ENCODE peak calls at places on chromosomes 16 and 17, in four cellular contexts. J is HepG2, F is A549, U is K562. S is an unnamed sample.
A peak's percentile ranks its signal among the peaks of the same experiment; 100 is the strongest.

GRCh38 chr16:49608801-49609200 is 235.2 kb downstream of the C16orf78 start:
- DNase-seq in J (peak; percentile 39), F (no peak), U (no peak), S (peak; percentile 61)

GRCh38 chr17:64418506-64419339 is 28.1 kb upstream of the PECAM1 start:
- DNase-seq in J (peak; percentile 67), F (peak; percentile 77), U (peak; percentile 65), S (peak; percentile 74)

GRCh38 chr17:81831957-81832607 is 1.0 kb downstream of the MCRIP1 start:
- DNase-seq in J (no peak), F (no peak), U (no peak), S (peak; percentile 41)

GRCh38 chr17:48632579-48633265 is 6.6 kb upstream of the HOXB9 start:
- DNase-seq in J (no peak), F (no peak), U (no peak), S (no peak)

GRCh38 chr17:42920922-42921321 is 20.3 kb downstream of the G6PC1 start:
- DNase-seq in J (peak; percentile 18), F (no peak), U (no peak), S (no peak)

GRCh38 chr16:30068750-30069574 is 3.4 kb downstream of the ALDOA start:
- DNase-seq in J (peak; percentile 54), F (no peak), U (no peak), S (no peak)

GRCh38 chr17:8685396-8685795 is 54.9 kb upstream of the MYH10 start:
- DNase-seq in J (no peak), F (no peak), U (no peak), S (no peak)

GRCh38 chr16:1261131-1261917 is 5.5 kb downstream of the TPSD1 start:
- DNase-seq in J (no peak), F (no peak), U (no peak), S (no peak)

GRCh38 chr17:57861737-57862409 is 12.0 kb upstream of the MRPS23 start:
- DNase-seq in J (peak; percentile 54), F (peak; percentile 69), U (no peak), S (no peak)

GRCh38 chr16:82059983-82060421 is 24.9 kb downstream of the HSD17B2 start:
- DNase-seq in J (peak; percentile 75), F (no peak), U (no peak), S (no peak)

GRCh38 chr16:69132424-69133252 is at the start of the genes CHTF8 and UTP4:
- DNase-seq in J (peak; percentile 79), F (peak; percentile 85), U (peak; percentile 89), S (peak; percentile 76)

GRCh38 chr16:81940781-81941560 is 70.3 kb downstream of the SDR42E1 start:
- DNase-seq in J (peak; percentile 47), F (peak; percentile 57), U (peak; percentile 48), S (peak; percentile 64)

GRCh38 chr17:36937961-36938565 is 788 bp downstream of the LHX1 start:
- DNase-seq in J (no peak), F (no peak), U (no peak), S (peak; percentile 25)

DNA sequence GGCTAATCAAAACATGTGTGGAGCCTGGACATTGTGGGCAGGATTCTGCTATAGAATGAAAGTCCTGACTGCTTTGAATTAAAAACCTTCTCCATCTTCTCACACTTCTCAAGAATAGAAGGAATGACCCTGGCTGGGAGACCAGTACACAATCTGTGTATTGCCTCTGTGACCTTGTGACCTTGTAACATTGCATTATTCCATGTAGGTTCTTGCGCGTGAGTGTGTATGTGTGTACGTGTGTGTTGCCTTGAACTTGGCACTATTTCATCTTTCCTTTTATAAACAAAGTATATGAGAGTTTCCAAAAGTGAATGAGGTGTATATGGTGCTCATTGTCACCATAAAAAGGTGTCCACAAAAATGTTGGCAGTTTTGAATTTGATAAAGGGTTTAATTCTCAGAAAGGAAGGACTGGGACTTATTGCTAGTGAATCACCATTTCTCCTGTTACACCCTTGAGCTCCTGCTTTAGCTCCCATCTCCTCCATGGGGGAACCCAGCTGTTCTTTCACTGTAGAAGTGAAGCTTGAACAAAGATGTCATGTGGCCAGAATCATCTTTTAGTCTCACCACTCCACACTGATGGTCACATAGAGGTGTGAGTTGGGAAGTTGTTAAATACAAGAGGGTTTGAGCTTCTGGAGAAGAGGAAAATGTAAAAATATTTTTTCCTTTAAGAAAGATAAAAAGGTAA is 244.9 kb downstream of the FTO start:
- DNase-seq in J (no peak), F (no peak), U (no peak), S (no peak)
- TF ChIP-seq MAZ in J (no peak), F (no peak), U (no peak), S (no peak)

DNA sequence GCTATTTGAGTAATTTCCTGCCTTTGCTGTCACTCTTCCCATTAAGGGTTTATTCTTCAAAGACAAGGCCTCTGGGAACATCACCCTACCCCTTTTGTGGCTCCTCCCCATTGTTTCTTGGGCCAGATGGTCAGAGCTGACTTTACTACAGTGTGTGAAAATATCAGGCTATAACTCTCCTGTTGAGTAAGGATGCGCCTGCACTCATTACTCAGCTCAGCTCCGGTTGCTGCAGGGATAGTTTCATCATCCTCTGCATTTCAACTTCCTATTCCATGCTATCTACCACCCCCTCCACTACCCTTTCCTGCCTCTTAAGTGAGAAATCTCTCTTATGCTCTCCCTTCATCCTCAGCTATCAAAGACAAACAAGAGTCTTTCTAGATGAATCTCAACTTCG is 48.6 kb downstream of the TMEM100 start:
- DNase-seq in J (no peak), F (no peak), U (no peak), S (no peak)
- TF ChIP-seq MAZ in J (no peak), F (no peak), U (no peak), S (no peak)

GRCh38 chr16:83789642-83790401 is 18.0 kb upstream of the HSBP1 start:
- DNase-seq in J (no peak), F (no peak), U (no peak), S (no peak)
- TF ChIP-seq MAZ in J (no peak), F (no peak), U (no peak), S (no peak)

DNA sequence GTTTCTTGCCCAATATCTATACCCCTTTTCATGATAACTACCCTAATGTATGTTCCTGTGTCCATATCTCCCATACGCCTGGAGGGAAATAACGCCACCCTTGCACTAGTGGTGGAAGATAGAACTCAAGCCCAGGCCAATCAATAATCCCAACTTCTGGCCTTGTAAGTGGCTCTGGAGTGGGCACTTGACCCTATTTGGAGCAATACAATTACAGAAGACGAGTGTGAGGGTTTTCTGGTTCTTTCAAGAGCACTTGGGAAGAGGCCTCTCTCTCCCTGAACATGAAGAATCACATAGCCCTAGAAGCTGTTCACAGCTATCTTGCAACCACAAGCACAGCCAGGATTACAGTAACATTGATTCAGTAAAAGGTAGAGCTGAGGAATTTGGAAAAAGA is 217.9 kb downstream of the RAB11FIP4 start:
- DNase-seq in J (no peak), F (no peak), U (no peak), S (no peak)
- TF ChIP-seq MAZ in J (no peak), F (no peak), U (no peak), S (no peak)

DNA sequence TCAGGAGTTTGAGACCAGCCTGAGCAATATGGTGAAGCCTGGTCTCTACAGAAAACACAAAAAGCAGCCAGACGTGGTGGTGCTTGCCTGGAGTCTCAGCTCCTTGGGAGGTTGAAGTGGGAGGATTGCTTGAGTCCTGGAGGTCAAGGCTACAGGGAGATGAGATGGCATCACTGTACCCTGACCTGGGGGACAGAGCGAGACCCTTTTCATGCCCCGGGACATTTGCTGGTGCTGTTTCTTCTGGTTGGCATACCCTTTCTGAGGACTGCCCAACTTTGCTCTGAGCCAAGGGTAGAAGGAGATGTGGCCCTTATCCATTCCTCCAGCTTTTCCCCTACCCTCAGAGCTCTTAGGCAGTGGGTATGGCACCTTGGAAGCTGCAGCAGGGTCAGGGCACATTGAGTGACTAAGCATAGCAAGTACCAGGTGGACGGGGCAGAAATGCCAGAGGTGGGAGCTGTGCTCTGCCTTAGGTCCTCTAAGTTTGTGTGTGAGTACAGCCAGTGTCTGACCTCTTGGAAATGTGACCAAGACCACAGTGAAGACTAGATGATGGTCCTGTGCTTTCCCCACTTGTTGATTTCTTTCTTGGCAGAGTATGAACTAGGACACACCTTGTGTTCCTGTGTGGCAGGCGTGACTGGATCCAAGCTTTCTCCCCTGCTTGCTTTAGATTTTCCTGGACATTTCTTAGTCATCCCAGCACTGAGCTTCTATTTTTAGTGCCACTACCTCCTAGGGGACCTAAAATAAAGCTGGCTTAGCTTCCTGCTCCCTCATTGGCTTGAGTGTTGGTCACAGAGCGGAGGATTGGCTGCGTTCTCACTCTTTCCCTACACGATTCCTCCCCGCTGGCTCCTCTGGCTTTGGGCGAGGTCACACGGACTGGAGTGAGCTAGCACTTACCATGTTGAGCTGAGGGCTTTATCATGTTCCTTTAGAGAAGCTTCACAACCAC is 9.9 kb upstream of the EDC4 start:
- DNase-seq in J (no peak), F (no peak), U (no peak), S (peak; percentile 45)
- TF ChIP-seq MAZ in J (no peak), F (no peak), U (no peak), S (no peak)

GRCh38 chr17:7019839-7020519 is 2.9 kb upstream of the BCL6B start:
- DNase-seq in J (no peak), F (peak; percentile 94), U (peak; percentile 41), S (peak; percentile 23)

GRCh38 chr17:7023576-7024401 is 939 bp downstream of the BCL6B start:
- DNase-seq in J (no peak), F (peak; percentile 99), U (peak; percentile 95), S (peak; percentile 70)

GRCh38 chr17:7022791-7023571 is at the start of gene BCL6B:
- DNase-seq in J (no peak), F (no peak), U (no peak), S (no peak)

GRCh38 chr17:7020894-7021664 is 1.8 kb upstream of the BCL6B start:
- DNase-seq in J (no peak), F (no peak), U (no peak), S (no peak)

DNA sequence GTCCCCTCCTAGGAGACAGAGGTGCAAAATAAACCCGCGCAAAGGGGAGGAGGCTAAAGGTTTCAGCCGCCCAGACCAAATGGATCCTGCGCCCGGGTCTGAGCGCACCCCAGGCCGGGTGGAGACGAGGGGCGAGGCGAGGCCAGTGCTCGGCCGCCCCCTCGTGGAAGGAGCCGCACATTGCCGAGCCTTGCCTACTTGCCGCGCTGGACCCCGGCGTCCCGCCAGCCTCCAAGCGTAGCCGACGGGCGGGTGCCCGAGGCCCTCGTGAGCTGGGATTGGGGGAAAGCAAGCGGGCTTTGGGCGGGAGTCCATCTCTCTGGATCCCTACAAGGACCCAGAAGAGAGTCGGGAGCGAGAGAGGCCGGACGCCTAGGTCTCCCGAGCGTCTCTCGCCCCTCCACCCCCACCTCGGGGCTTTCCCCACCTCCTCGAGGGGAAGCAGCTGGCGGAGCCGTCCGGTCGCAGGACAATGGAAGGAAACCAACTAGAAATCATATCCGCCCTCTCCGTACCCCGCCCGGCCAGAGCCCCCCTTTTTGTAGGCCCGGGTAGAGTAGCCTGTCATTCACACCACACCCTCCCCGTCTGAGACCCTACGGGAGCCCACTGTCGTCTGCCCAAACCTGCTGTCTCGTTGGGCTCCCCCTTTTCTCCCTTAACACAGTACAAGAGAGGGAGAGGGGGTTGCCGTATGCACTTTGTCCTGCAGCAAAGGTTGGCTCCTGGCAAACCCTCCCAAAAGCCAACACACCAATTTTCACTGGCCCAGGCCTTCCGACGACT is 664 bp upstream of the BCL6B start:
- DNase-seq in J (no peak), F (peak; percentile 95), U (peak; percentile 86), S (peak; percentile 36)
- TF ChIP-seq MAZ in J (no peak), F (no peak), U (no peak), S (peak; percentile 21)

DNA sequence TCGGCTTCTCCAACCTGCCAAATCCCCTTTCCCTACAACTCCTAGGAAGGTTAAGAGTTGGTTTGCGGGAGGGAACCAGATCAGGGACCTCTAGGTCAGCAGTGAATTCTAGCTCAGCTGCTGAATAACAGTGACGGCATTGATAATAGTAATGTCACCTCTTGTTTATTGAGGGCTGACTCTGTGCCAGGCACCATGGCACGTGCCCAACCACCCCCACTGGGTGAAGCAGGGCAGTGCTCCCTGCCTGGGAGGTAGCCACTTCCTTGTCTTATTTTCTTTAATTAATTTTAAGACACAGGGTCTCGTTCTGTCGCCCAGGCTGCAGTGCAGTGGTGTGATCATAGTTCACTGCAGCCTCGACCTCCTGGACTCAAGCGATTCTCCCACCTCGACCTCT is 5.5 kb upstream of the PPL start:
- DNase-seq in J (no peak), F (no peak), U (no peak), S (no peak)
- TF ChIP-seq MAZ in J (no peak), F (no peak), U (no peak), S (no peak)